ENCODE peak calls at places on chromosomes 11 and 22, in six cellular contexts. F, D, W, T, Q and J are unnamed samples.

GRCh38 chr22:31846161-31847115 is 92.6 kb downstream of the DEPDC5 start:
- DNase-seq in W (no peak), T (peak; percentile 21), F (no peak), D (no peak), Q (peak; percentile 96), J (no peak)

GRCh38 chr11:4891996-4892640 is 10.4 kb downstream of the OR51T1 start:
- DNase-seq in D (no peak), W (no peak), F (no peak), Q (peak; percentile 93), T (no peak), J (no peak)

GRCh38 chr11:96284917-96285316 is 58.1 kb downstream of the MAML2 start:
- DNase-seq in Q (no peak), T (no peak), D (no peak), F (no peak), W (no peak), J (no peak)

GRCh38 chr11:103806130-103806900 is 230.1 kb upstream of the DDI1 start:
- DNase-seq in T (no peak), W (no peak), Q (peak; percentile 93), D (no peak), F (no peak), J (no peak)

GRCh38 chr11:8326337-8326736 is 62.7 kb upstream of the LMO1 start:
- DNase-seq in Q (no peak), W (no peak), D (no peak), F (no peak), T (no peak), J (no peak)

GRCh38 chr11:68750197-68750987 is 928 bp downstream of the TESMIN start:
- DNase-seq in F (peak; percentile 71), W (peak; percentile 41), Q (no peak), T (peak; percentile 94), D (peak; percentile 25), J (peak; percentile 92)

GRCh38 chr22:17140022-17140421 is 18.9 kb upstream of the TMEM121B start:
- DNase-seq in T (no peak), D (no peak), F (no peak), W (no peak), Q (no peak), J (no peak)

GRCh38 chr11:126129681-126130671 is 67.3 kb upstream of the CDON start:
- DNase-seq in D (no peak), Q (peak; percentile 35), W (no peak), T (no peak), F (no peak), J (peak; percentile 60)

GRCh38 chr22:49686495-49687219 is 141.0 kb downstream of the BRD1 start:
- DNase-seq in D (no peak), T (no peak), Q (no peak), F (no peak), W (no peak), J (no peak)

GRCh38 chr22:22037740-22038139 is 55.2 kb upstream of the TOP3B start:
- DNase-seq in F (peak; percentile 38), Q (peak; percentile 91), D (no peak), W (no peak), T (no peak), J (no peak)

GRCh38 chr11:129852125-129852740 is 36.6 kb downstream of the TMEM45B start:
- DNase-seq in D (no peak), Q (no peak), T (no peak), F (no peak), W (no peak), J (no peak)

GRCh38 chr11:113873241-113873626 is 2.1 kb downstream of the USP28 start:
- DNase-seq in D (no peak), F (peak; percentile 30), Q (peak; percentile 32), W (no peak), T (no peak), J (no peak)

GRCh38 chr11:126307706-126308105 is 3.8 kb downstream of the DCPS start:
- DNase-seq in Q (peak; percentile 58), W (peak; percentile 57), D (no peak), F (peak; percentile 62), T (peak; percentile 55), J (no peak)

GRCh38 chr11:115919341-115920086 is 415.3 kb upstream of the CADM1 start:
- DNase-seq in Q (peak; percentile 79), F (no peak), D (no peak), W (no peak), T (no peak), J (no peak)

GRCh38 chr11:45803981-45804805 is 756 bp upstream of the SLC35C1 start:
- DNase-seq in D (peak; percentile 86), Q (peak; percentile 33), W (peak; percentile 51), F (peak; percentile 79), T (peak; percentile 79), J (peak; percentile 95)

GRCh38 chr11:21794306-21794705 is 398.6 kb upstream of the ANO5 start:
- DNase-seq in D (no peak), F (no peak), Q (no peak), T (no peak), W (no peak), J (no peak)

GRCh38 chr22:43183496-43184263 is 3.3 kb downstream of the TTLL12 start:
- DNase-seq in F (no peak), D (no peak), Q (peak; percentile 64), W (no peak), T (no peak), J (peak; percentile 47)

GRCh38 chr22:29998627-29999026 is 81.6 kb upstream of the HORMAD2 start:
- DNase-seq in W (no peak), F (no peak), D (no peak), Q (no peak), T (no peak), J (no peak)
- TF ChIP-seq CTCF in W (peak; percentile 74), F (no peak), D (no peak), Q (no peak), T (no peak), J (no peak)

GRCh38 chr11:133134561-133135173 is 397.6 kb downstream of the OPCML start:
- DNase-seq in T (peak; percentile 84), W (peak; percentile 71), Q (peak; percentile 4), F (peak; percentile 80), D (peak; percentile 32), J (no peak)

GRCh38 chr11:133133053-133133452 is 399.2 kb downstream of the OPCML start:
- DNase-seq in Q (no peak), T (no peak), W (no peak), F (no peak), D (no peak), J (no peak)

GRCh38 chr11:133136376-133136775 is 395.9 kb downstream of the OPCML start:
- DNase-seq in T (no peak), W (no peak), Q (no peak), D (no peak), F (peak; percentile 28), J (no peak)

GRCh38 chr11:133137270-133137669 is 395.0 kb downstream of the OPCML start:
- DNase-seq in T (no peak), F (no peak), Q (no peak), W (no peak), D (no peak), J (no peak)

DNA sequence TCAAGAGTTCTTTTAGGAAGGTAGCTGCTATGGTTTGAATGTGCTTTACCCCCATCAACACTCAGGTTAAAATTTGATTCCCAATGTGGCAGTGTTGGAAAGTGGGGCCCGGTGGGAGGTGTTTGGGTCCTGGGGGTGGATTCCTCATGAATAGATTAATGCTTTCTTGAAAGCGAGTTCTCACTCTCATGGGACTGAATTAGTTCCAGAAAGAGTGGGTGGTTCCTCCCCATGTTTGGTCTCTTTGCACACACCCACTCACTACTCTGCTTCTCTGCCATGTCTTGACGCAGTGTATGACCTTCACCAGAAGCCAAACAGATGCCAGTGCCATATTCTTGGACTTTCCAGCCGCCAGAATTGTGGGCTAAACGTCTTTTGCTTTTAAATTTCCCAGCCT is 394.4 kb downstream of the OPCML start:
- DNase-seq in W (no peak), F (no peak), Q (no peak), D (no peak), T (no peak), J (no peak)
- TF ChIP-seq CTCF in W (no peak), F (no peak), Q (no peak), D (no peak), T (no peak), J (no peak)

DNA sequence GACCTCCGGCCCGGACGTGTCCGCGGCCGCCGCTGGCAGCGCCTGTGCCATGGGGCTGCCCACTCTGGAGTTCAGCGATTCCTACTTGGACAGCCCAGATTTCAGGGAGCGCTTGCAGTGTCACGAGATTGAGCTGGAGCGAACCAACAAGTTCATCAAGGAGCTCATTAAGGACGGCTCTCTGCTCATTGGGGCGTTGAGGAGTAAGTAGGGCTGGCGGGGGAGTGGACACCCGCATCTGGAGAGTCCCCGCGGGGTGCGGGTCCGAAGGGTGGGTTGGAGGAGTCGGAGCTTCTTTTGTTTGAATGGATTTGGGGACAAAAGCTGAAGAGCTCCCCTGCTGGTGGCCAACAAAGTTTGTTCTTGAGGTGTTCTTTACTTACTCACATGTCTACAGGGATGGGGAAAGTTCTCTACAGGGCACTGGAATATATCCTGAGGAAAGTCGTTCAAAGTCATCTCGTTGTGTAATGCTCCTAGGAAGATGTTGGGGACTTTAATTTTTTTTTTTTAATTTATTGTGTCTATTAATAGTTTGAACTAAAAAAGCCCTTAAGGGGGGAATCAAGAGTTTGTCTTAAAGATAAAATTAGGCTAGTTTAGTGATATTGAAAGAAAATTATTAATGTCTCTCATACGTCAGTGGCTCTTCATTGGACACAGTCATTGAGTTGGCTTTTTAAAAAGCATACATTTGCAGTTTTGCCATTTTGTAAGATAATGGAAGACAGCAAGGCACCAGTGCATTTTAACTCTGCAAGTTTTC is 725 bp downstream of the ARHGAP42 start:
- DNase-seq in W (peak; percentile 66), D (peak; percentile 57), T (peak; percentile 72), Q (peak; percentile 85), F (peak; percentile 89), J (no peak)
- TF ChIP-seq CTCF in W (peak; percentile 65), D (peak; percentile 56), T (peak; percentile 44), Q (peak; percentile 63), F (peak; percentile 65), J (peak; percentile 88)

DNA sequence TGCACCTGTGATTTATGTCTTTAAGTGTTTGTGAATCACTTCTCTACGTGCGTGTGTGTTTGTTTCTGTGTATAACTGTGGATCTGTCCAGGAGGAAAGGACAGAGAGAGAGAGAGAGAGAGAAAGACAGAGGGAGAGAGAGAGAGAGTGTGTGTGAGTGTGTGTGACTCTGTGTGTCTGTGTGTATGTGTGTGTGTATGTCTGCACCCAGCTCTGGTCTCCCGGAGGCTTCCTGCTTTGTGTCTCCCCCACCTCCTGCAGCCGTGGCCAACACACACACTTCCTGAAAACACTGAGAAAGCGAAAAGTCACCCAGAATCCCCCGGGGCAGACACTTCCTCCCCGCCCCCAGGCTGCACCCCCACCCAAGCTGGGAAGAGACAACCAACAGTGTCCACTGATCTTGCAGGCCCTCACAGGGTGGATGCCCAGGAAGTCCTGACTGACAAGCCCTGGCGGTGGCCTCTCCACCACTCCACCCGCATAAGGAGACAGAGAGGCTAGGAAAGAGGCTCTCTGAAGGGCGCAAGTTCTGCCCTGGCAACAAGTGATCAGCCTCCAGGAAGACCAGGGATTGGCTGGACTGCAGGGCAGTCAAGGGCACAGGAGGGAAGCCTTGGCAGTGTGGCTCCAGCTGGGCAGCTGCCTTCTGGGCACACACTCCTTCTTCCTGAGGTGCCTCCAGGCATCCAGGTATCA is 30.0 kb downstream of the ARAP1 start:
- DNase-seq in W (peak; percentile 75), D (peak; percentile 85), Q (peak; percentile 89), F (peak; percentile 66), T (peak; percentile 73), J (no peak)
- TF ChIP-seq CTCF in W (no peak), D (no peak), Q (no peak), F (no peak), T (no peak), J (no peak)